ENCODE peak calls at places on chromosomes 13 and 19, in five cellular contexts. C, O, L, S and Q are unnamed samples. For H3K36me3 and H3K4me1, the result is how much of the 10 kb centered on the place peaks cover.

GRCh38 chr13:92806215-92806614 is 420.4 kb upstream of the GPC6 start:
- DNase-seq in L (no peak), O (no peak), S (no peak), C (no peak), Q (no peak)

GRCh38 chr13:33745370-33746324 is 72.3 kb upstream of the RFC3 start:
- DNase-seq in O (no peak), S (no peak), C (no peak), L (no peak), Q (no peak)

GRCh38 chr13:36157475-36157874 is 26.3 kb upstream of the DCLK1 start:
- DNase-seq in S (no peak), L (no peak), O (no peak), C (no peak), Q (no peak)

GRCh38 chr13:62931901-62932883 is 1516.5 kb upstream of the PCDH20 start:
- DNase-seq in S (no peak), O (no peak), L (no peak), C (no peak), Q (no peak)

GRCh38 chr13:109610517-109610916 is 175.9 kb downstream of the IRS2 start:
- DNase-seq in L (peak), O (no peak), S (peak), C (peak), Q (no peak)

GRCh38 chr13:106610511-106610910 is 42.6 kb upstream of the ARGLU1 start:
- DNase-seq in O (no peak), C (no peak), L (no peak), S (no peak), Q (no peak)

GRCh38 chr19:35377656-35378055 is 6.8 kb downstream of the GPR42 start:
- DNase-seq in L (no peak), C (no peak), O (no peak), S (no peak), Q (no peak)

GRCh38 chr19:51462276-51462675 is 4.0 kb upstream of the SIGLEC8 start:
- DNase-seq in O (no peak), C (no peak), L (no peak), S (no peak), Q (no peak)

GRCh38 chr13:110565296-110565695 is 3.8 kb upstream of the RAB20 start:
- DNase-seq in L (no peak), S (no peak), O (no peak), C (no peak), Q (no peak)

GRCh38 chr13:38636106-38636505 is 50.8 kb upstream of the FREM2 start:
- DNase-seq in S (no peak), L (no peak), O (no peak), C (no peak), Q (no peak)

GRCh38 chr13:60756306-60756705 is 359.3 kb downstream of the TDRD3 start:
- DNase-seq in L (no peak), C (no peak), S (no peak), O (no peak), Q (no peak)

GRCh38 chr13:32859893-32860292 is 156.3 kb upstream of the KL start:
- DNase-seq in C (no peak), S (no peak), O (no peak), L (no peak), Q (no peak)

GRCh38 chr13:35722438-35723060 is 246.1 kb upstream of the MAB21L1 start:
- DNase-seq in S (no peak), O (no peak), C (no peak), L (no peak), Q (no peak)

GRCh38 chr13:42363941-42364612 is 92.1 kb downstream of the AKAP11 start:
- DNase-seq in O (no peak), C (no peak), L (no peak), S (no peak), Q (no peak)

GRCh38 chr13:82625753-82626152 is 1256.5 kb downstream of the SLITRK1 start:
- DNase-seq in S (no peak), O (no peak), L (no peak), C (no peak), Q (no peak)

GRCh38 chr13:102693781-102694180 is 1.1 kb downstream of the METTL21C start:
- DNase-seq in S (no peak), C (no peak), O (no peak), L (no peak), Q (no peak)

GRCh38 chr19:7852851-7853759 is 21.1 kb downstream of the PRR36 start:
- DNase-seq in L (peak), C (peak), S (peak), O (peak), Q (peak)

GRCh38 chr13:87827479-87827878 is 156.3 kb downstream of the SLITRK5 start:
- DNase-seq in C (no peak), O (no peak), L (no peak), S (no peak), Q (no peak)

GRCh38 chr13:94169783-94170513 is 309.5 kb downstream of the DCT start:
- DNase-seq in L (no peak), O (peak), C (no peak), S (no peak), Q (no peak)

GRCh38 chr19:455851-456546 is 4.8 kb downstream of the SHC2 start:
- DNase-seq in O (peak), C (no peak), L (no peak), S (no peak), Q (no peak)

GRCh38 chr13:78650725-78651083 is 8.3 kb downstream of the OBI1 start:
- DNase-seq in L (no peak), C (no peak), S (no peak), O (no peak), Q (no peak)

GRCh38 chr19:5579286-5579685 is 11.5 kb upstream of the TINCR start:
- DNase-seq in L (no peak), S (no peak), C (no peak), O (no peak), Q (no peak)

GRCh38 chr19:955803-956746 is 28.1 kb upstream of the WDR18 start:
- DNase-seq in C (no peak), S (no peak), O (no peak), L (peak), Q (no peak)

GRCh38 chr19:19051478-19052213 is 12.1 kb upstream of the SLC25A42 start:
- DNase-seq in O (no peak), S (no peak), L (no peak), C (no peak), Q (no peak)
- H3K36me3 ChIP-seq in O (under half), S (under half), L (under half), C (under half), Q (half or more)

DNA sequence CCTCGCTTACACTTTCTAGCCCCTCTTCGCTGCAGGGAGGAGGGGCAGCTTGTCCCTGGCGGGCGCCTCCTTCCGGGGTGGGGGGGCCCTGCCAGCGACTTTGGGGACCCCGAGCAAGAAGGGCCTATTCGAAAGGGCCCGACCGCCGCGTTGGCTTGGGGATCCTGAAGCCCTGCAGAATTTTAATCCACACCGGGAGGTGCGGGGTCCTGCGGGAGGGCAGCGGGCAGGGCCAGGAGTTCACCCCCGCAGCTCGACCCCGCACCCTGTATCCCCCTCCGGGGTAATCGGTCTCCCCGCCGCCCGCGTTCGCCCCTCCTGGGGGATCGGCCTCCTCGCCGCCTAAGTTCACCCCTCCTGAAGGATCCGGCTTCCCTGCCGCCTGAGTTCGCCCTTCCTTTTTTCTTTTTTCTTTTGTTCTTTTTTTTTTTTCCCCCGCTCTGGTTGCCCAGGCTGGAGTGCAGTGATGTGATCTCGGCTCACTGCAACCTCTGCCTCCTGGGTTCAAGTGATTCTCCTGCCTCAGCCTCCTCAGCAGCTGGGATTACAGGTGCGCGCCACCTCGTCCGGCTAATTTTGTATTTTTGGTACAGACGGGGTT is 688 bp downstream of the MOB3A start:
- DNase-seq in L (no peak), C (no peak), O (no peak), S (no peak), Q (no peak)
- H3K4me1 ChIP-seq in L (under half), C (under half), O (under half), S (under half), Q (under half)

DNA sequence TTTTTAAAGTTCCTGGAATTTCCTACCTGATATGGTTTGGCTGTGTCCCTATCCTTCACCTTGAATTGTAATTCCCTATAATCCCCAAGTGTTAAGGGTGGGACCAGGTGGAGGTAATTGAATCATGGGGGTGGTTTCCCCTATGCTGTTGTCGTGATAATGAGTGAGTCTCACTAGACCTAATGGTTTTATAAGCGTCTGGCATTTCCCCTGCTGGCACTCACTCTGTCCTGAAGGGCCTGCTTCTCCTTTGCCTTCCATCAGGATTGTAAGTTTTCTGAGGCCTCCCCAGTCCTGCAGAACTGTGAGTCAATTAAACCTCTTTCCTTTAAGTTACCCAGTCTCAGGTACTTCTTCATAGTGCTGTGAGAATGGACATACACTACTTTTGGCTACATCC is 298.7 kb downstream of the HS6ST3 start:
- DNase-seq in L (no peak), S (no peak), C (no peak), O (no peak), Q (no peak)
- H3K4me3 ChIP-seq in L (no peak), S (no peak), C (no peak), O (no peak), Q (no peak)

GRCh38 chr19:3850320-3850972 is 18.4 kb downstream of the ZFR2 start:
- DNase-seq in C (no peak), S (no peak), L (no peak), O (no peak), Q (no peak)
- H3K36me3 ChIP-seq in C (under half), S (under half), L (under half), O (under half), Q (under half)

DNA sequence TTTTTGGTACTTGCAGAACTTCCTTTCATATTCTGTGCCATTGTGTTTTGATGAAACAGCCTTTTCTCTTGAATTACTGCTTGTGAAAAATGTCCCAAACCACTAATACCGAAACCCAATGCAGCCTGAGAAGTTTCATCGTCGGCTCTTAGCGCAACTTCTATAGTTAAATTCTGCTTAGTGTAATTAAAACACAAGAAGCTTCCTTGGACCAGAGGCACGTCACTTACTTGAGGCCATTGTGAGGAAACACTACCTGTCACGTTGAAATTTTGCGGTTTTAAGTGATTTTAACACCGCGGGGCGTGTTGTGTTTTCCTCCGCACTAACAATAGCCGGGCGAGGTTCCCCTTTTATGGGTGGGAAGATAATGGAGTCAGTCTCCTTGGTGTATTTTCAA is 70.9 kb downstream of the GGACT start:
- DNase-seq in S (no peak), L (no peak), C (no peak), O (no peak), Q (peak)
- H3K4me1 ChIP-seq in S (under half), L (under half), C (under half), O (under half), Q (under half)

GRCh38 chr19:3595521-3596061 is 10.3 kb downstream of the GIPC3 start:
- DNase-seq in S (no peak), L (no peak), C (no peak), O (no peak), Q (no peak)
- H3K4me3 ChIP-seq in S (no peak), L (no peak), C (no peak), O (no peak), Q (no peak)